ENCODE peak calls at places on chromosome 20, in six cellular contexts. I is cardiac muscle cell; W is right lobe of liver; P is hepatocyte; V is CD8-positive, alpha-beta memory T cell; Q is IMR-90. X is an unnamed sample.
A peak's percentile ranks its signal among the peaks of the same experiment; 100 is the strongest.

GRCh38 chr20:53869466-53870258 is 200.7 kb downstream of the BCAS1 start:
- DNase-seq in I (peak; percentile 83), W (no peak), V (peak; percentile 47), Q (peak; percentile 74), P (peak; percentile 89), X (peak; percentile 64)

GRCh38 chr20:7843613-7844012 is 96.6 kb downstream of the HAO1 start:
- DNase-seq in V (no peak), Q (peak; percentile 34), I (no peak), W (no peak), P (peak; percentile 9), X (no peak)

GRCh38 chr20:61448396-61448795 is 196.3 kb downstream of the CDH4 start:
- DNase-seq in V (no peak), I (no peak), Q (no peak), W (no peak), P (no peak), X (no peak)

GRCh38 chr20:5863040-5863811 is 87.1 kb downstream of the TRMT6 start:
- DNase-seq in Q (peak; percentile 72), W (no peak), V (no peak), P (no peak), I (no peak), X (peak; percentile 45)

GRCh38 chr20:41895633-41896032 is 277.5 kb upstream of the CHD6 start:
- DNase-seq in W (no peak), Q (no peak), P (no peak), V (no peak), I (no peak), X (no peak)

GRCh38 chr20:32820000-32820697 is 395 bp downstream of the MAPRE1 start:
- DNase-seq in Q (peak; percentile 40), P (peak; percentile 96), I (peak; percentile 83), W (peak; percentile 83), V (no peak), X (peak; percentile 49)

GRCh38 chr20:49969234-49969633 is 13.5 kb upstream of the SNAI1 start:
- DNase-seq in V (no peak), I (no peak), P (no peak), Q (no peak), W (no peak), X (no peak)

GRCh38 chr20:63977392-63978276 is 1.8 kb downstream of the SAMD10 start:
- DNase-seq in Q (peak; percentile 88), V (peak; percentile 42), I (no peak), W (peak; percentile 48), P (peak; percentile 71), X (no peak)

GRCh38 chr20:9441948-9442347 is 72.4 kb upstream of the LAMP5 start:
- DNase-seq in V (no peak), P (no peak), I (no peak), Q (no peak), W (no peak), X (no peak)

DNA sequence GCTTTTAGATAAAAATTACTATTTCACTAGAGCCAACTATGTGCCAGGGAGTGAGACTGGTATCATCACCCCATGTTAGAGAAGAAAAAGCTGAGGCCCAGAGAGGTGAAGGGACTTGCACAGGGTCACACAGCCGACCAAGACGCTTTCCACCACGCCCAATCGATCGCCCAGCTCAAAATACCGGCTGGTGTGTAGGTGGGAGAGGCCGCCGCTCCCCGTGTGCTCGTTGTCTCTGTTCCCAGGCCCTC is 253 bp upstream of the SNPH start:
- DNase-seq in W (no peak), V (no peak), I (no peak), Q (no peak), P (no peak), X (no peak)
- H3K27ac ChIP-seq in W (no peak overlapping the region), V (peak overlapping the region; percentile 51), I (peak overlapping the region; percentile 7), Q (peak overlapping the region; percentile 62), P (peak overlapping the region; percentile 31), X (no peak overlapping the region)

GRCh38 chr20:33835773-33836172 is 24.6 kb downstream of the CHMP4B start:
- DNase-seq in W (peak; percentile 71), I (no peak), V (no peak), P (no peak), Q (no peak), X (no peak)

GRCh38 chr20:33837096-33837830 is 26.1 kb downstream of the CHMP4B start:
- DNase-seq in P (no peak), I (no peak), V (no peak), W (no peak), Q (no peak), X (no peak)

GRCh38 chr20:33839591-33839990 is 28.4 kb downstream of the CHMP4B start:
- DNase-seq in W (peak; percentile 82), P (no peak), Q (no peak), I (peak; percentile 33), V (no peak), X (no peak)

GRCh38 chr20:33840759-33841438 is 29.8 kb downstream of the CHMP4B start:
- DNase-seq in I (peak; percentile 17), V (no peak), Q (no peak), W (no peak), P (no peak), X (no peak)

GRCh38 chr20:33838035-33838864 is 27.1 kb downstream of the CHMP4B start:
- DNase-seq in W (no peak), P (no peak), V (no peak), Q (no peak), I (no peak), X (no peak)
- H3K4me1 ChIP-seq in W (peaks cover 94% of the 10 kb centered on the region), P (peaks cover 71% of the 10 kb centered on the region), V (peaks cover 53% of the 10 kb centered on the region), Q (peaks cover 12% of the 10 kb centered on the region), I (peaks cover 69% of the 10 kb centered on the region), X (no peaks in the 10 kb centered on the region)

GRCh38 chr20:62724692-62725595 is 16.3 kb downstream of the NTSR1 start:
- DNase-seq in W (peak; percentile 39), I (no peak), P (no peak), V (no peak), Q (no peak), X (no peak)

GRCh38 chr20:62723768-62724420 is 15.3 kb downstream of the NTSR1 start:
- DNase-seq in V (no peak), Q (no peak), I (no peak), P (no peak), W (peak; percentile 40), X (no peak)

GRCh38 chr20:62721511-62722197 is 13.0 kb downstream of the NTSR1 start:
- DNase-seq in I (no peak), W (no peak), P (no peak), V (no peak), Q (no peak), X (no peak)

GRCh38 chr20:62722627-62723026 is 14.0 kb downstream of the NTSR1 start:
- DNase-seq in P (no peak), V (no peak), Q (no peak), I (no peak), W (no peak), X (no peak)

DNA sequence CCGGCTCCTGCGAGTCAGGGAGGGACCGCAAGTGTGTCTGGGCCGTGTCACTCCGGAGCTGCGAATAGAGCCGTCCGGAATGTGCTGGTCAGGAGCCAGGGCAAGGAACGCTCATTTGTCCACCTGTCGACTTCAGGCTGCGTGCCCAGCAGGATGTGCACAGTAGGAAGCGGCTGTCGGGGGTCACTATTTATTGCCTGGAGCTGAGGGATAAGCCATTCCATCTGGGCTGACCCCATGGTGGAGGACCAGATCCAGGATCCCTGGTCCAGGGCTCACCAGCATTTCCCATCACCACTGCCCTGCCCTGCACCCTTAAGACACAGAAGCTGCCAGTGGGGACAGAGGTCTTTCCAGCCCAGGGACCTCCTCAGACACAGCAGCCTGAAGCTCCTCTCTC is 14.7 kb downstream of the NTSR1 start:
- DNase-seq in Q (peak; percentile 38), V (no peak), I (no peak), P (no peak), W (peak; percentile 38), X (no peak)
- H3K27me3 ChIP-seq in Q (peaks cover 10% of the 10 kb centered on the region), V (no peaks in the 10 kb centered on the region), I (no peaks in the 10 kb centered on the region), P (no peaks in the 10 kb centered on the region), W (no peaks in the 10 kb centered on the region), X (peaks cover 95% of the 10 kb centered on the region)

DNA sequence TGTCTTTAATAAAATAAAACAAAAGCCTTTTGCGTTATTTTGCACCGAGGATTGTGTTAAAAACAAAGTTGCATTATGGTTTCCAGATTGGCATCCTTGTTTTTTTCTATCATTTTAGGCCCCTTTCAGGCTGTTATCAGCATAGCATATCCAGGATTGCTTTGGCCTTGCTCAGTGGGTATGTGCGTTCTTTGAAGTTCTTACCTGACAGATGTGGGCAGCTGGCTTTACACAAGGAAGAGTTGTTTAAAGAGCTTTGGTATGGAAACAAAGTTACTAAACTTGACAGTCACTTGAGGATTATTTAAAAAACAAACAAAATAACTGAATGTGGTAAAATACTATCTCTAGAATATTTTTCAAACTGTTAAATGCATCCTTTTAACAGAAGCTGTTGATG is 6.6 kb downstream of the VAPB start:
- DNase-seq in P (no peak), W (no peak), I (no peak), Q (no peak), V (no peak), X (no peak)
- H3K27ac ChIP-seq in P (no peak overlapping the region), W (no peak overlapping the region), I (no peak overlapping the region), Q (no peak overlapping the region), V (no peak overlapping the region), X (no peak overlapping the region)

DNA sequence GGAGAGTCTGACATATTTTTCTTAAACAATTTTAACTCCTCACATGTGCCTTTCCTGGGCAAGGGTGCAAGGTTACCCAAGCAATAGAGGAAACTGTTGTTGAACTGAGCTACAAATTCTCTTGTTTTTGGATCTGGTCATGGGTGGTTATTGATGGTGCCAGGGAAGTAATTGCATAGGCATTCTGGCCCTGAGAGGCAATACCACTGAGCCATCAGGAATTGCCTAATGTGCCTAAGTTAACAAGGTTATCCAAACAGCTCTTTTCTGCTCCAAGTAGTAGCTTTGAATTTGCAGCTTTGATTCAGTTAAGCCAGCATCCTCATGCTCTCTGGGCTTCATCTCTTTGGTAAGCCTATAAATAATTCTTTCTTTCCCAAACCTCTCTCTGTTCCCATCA is 266.0 kb upstream of the BTBD3 start:
- DNase-seq in I (no peak), P (no peak), Q (no peak), V (no peak), W (no peak), X (no peak)
- H3K4me1 ChIP-seq in I (no peaks in the 10 kb centered on the region), P (no peaks in the 10 kb centered on the region), Q (no peaks in the 10 kb centered on the region), V (no peaks in the 10 kb centered on the region), W (peaks cover 23% of the 10 kb centered on the region), X (no peaks in the 10 kb centered on the region)

GRCh38 chr20:57082546-57082945 is 183.9 kb downstream of the BMP7 start:
- DNase-seq in V (no peak), Q (no peak), P (no peak), I (no peak), W (no peak), X (no peak)

GRCh38 chr20:57083072-57083471 is 183.4 kb downstream of the BMP7 start:
- DNase-seq in Q (no peak), W (no peak), P (no peak), I (no peak), V (no peak), X (no peak)

GRCh38 chr20:57079016-57080005 is 187.1 kb downstream of the BMP7 start:
- DNase-seq in P (no peak), W (no peak), I (no peak), V (no peak), Q (no peak), X (peak; percentile 90)

GRCh38 chr20:57078101-57078500 is 188.3 kb downstream of the BMP7 start:
- DNase-seq in I (no peak), P (no peak), V (no peak), Q (no peak), W (no peak), X (peak; percentile 63)

DNA sequence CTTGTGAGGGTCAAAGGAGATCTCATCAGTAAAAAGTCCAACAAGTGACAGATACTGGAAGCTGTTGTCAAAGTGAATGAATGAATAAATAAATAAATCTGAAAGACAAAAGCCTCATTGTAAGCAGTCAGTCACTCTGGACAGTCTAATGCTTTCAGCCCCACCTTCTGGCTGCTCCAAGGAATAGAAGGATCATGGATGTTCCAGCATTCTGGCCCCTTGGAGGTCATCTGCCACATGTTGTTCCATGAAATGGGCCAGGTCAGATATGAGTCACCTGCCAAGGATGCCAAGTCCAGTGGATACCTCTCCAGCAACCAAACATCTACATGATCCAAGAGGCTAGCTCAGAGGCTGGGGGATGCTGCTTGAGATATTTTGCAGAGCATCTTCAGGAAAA is 185.6 kb downstream of the BMP7 start:
- DNase-seq in P (no peak), I (no peak), W (no peak), Q (no peak), V (no peak), X (peak; percentile 68)
- H3K27me3 ChIP-seq in P (no peaks in the 10 kb centered on the region), I (no peaks in the 10 kb centered on the region), W (no peaks in the 10 kb centered on the region), Q (no peaks in the 10 kb centered on the region), V (no peaks in the 10 kb centered on the region), X (no peaks in the 10 kb centered on the region)